ENCODE peak calls at places on chromosomes 11 and 22, in seven cellular contexts. A is left lung, Q is lower lobe of right lung, L is pancreas, U is stomach, R is ELF-1, N is iris pigment epithelial cell. G is an unnamed sample.

GRCh38 chr11:21410513-21410912 is 741.1 kb downstream of the NELL1 start:
- DNase-seq in L (no peak), U (no peak), R (no peak), Q (no peak), N (no peak), A (no peak), G (no peak)

GRCh38 chr11:112114460-112114859 is 27.8 kb downstream of the SDHD start:
- DNase-seq in U (no peak), N (no peak), R (no peak), A (no peak), L (no peak), Q (no peak), G (no peak)

GRCh38 chr11:8242480-8243280 is 21.0 kb downstream of the LMO1 start:
- DNase-seq in L (no peak), Q (no peak), R (peak), N (no peak), A (no peak), U (no peak), G (no peak)

GRCh38 chr22:45602824-45603301 is 68.8 kb upstream of the ATXN10 start:
- DNase-seq in R (peak), Q (peak), N (no peak), A (no peak), L (no peak), U (no peak), G (peak)

GRCh38 chr11:1434941-1435340 is 45.2 kb downstream of the BRSK2 start:
- DNase-seq in A (no peak), R (no peak), U (no peak), N (no peak), Q (no peak), L (no peak), G (no peak)

GRCh38 chr22:32144875-32145274 is 14.2 kb downstream of the C22orf42 start:
- DNase-seq in Q (no peak), R (no peak), N (no peak), U (no peak), L (no peak), A (no peak), G (no peak)

GRCh38 chr11:108805030-108805429 is 140.2 kb downstream of the DDX10 start:
- DNase-seq in A (no peak), Q (no peak), L (no peak), U (no peak), R (no peak), N (no peak), G (no peak)

GRCh38 chr22:28808716-28809355 is 8.5 kb upstream of the XBP1 start:
- DNase-seq in U (no peak), A (no peak), N (no peak), R (no peak), L (no peak), Q (no peak), G (no peak)

GRCh38 chr11:30983810-30984441 is 385.6 kb downstream of the DCDC1 start:
- DNase-seq in Q (no peak), A (no peak), R (no peak), N (no peak), L (no peak), U (no peak), G (no peak)

GRCh38 chr11:17353228-17354021 is 1.8 kb downstream of the NCR3LG1 start:
- DNase-seq in A (peak), N (peak), L (peak), Q (peak), U (peak), R (peak), G (no peak)

GRCh38 chr11:79342686-79343085 is 98.1 kb downstream of the TENM4 start:
- DNase-seq in R (peak), L (no peak), U (no peak), A (no peak), N (no peak), Q (no peak), G (no peak)

GRCh38 chr22:37228106-37229011 is 15.7 kb downstream of the RAC2 start:
- DNase-seq in N (peak), Q (no peak), R (no peak), U (no peak), A (no peak), L (no peak), G (no peak)

GRCh38 chr11:113553905-113554304 is 78.7 kb upstream of the DRD2 start:
- DNase-seq in A (no peak), L (no peak), N (no peak), R (no peak), U (no peak), Q (no peak), G (no peak)

GRCh38 chr11:13928566-13929251 is 33.8 kb upstream of the SPON1 start:
- DNase-seq in U (no peak), L (no peak), N (peak), A (no peak), Q (no peak), R (no peak), G (peak)

GRCh38 chr11:131033151-131033651 is 116.9 kb upstream of the SNX19 start:
- DNase-seq in L (no peak), N (peak), R (peak), A (peak), Q (no peak), U (no peak), G (peak)

GRCh38 chr11:94218372-94218771 is 86.0 kb upstream of the IZUMO1R start:
- DNase-seq in U (no peak), Q (no peak), R (no peak), N (no peak), A (no peak), L (no peak), G (no peak)